ENCODE peak calls at places on chromosomes 1 and 21, in six cellular contexts. F is choroid plexus epithelial cell; N is AG04450; C is effector memory CD4-positive, alpha-beta T cell; I is A549; B is naive thymus-derived CD4-positive, alpha-beta T cell. H is an unnamed sample.

GRCh38 chr1:152013664-152014237 is 20.1 kb upstream of the S100A10 start:
- DNase-seq in C (no peak), N (no peak), B (no peak), I (no peak), F (peak; percentile 80), H (no peak)

GRCh38 chr1:211648980-211649934 is 26.2 kb downstream of the NEK2 start:
- DNase-seq in N (no peak), C (no peak), F (peak; percentile 50), I (peak; percentile 55), B (peak; percentile 21), H (no peak)

GRCh38 chr1:112817555-112818373 is 102.6 kb upstream of the PPM1J start:
- DNase-seq in N (no peak), C (no peak), I (no peak), F (no peak), B (no peak), H (peak; percentile 24)

GRCh38 chr1:228378453-228379164 is 28.0 kb downstream of the TRIM11 start:
- DNase-seq in F (peak; percentile 79), I (peak; percentile 62), N (peak; percentile 57), B (peak; percentile 60), C (peak; percentile 27), H (no peak)

GRCh38 chr1:55284856-55285255 is 69.7 kb upstream of the USP24 start:
- DNase-seq in N (peak; percentile 27), F (peak; percentile 72), I (peak; percentile 15), C (no peak), B (no peak), H (no peak)

GRCh38 chr1:182299728-182300581 is 91.6 kb downstream of the GLUL start:
- DNase-seq in C (no peak), N (no peak), F (peak; percentile 9), B (peak; percentile 24), I (no peak), H (peak; percentile 16)

GRCh38 chr1:169364948-169365347 is 2.6 kb downstream of the NME7 start:
- DNase-seq in I (no peak), C (no peak), F (no peak), B (no peak), N (no peak), H (no peak)

GRCh38 chr1:93775224-93775623 is 93.6 kb upstream of the BCAR3 start:
- DNase-seq in B (no peak), I (no peak), C (no peak), F (no peak), N (no peak), H (no peak)

GRCh38 chr1:44217809-44218410 is 4.6 kb downstream of the DMAP1 start:
- DNase-seq in B (peak; percentile 65), I (peak; percentile 30), N (peak; percentile 26), F (peak; percentile 80), C (peak; percentile 37), H (peak; percentile 14)

GRCh38 chr1:61887076-61887867 is 145.0 kb downstream of the PATJ start:
- DNase-seq in B (no peak), C (no peak), N (no peak), I (no peak), F (peak; percentile 19), H (no peak)

GRCh38 chr1:44222397-44223334 is 9.4 kb downstream of the DMAP1 start:
- DNase-seq in I (no peak), F (peak; percentile 39), N (no peak), B (no peak), C (no peak), H (no peak)

GRCh38 chr21:38770660-38771059 is 35.1 kb upstream of the ETS2 start:
- DNase-seq in N (no peak), I (no peak), F (no peak), B (no peak), C (no peak), H (no peak)

GRCh38 chr1:162560303-162561036 is 1.1 kb upstream of the UAP1 start:
- DNase-seq in F (no peak), C (no peak), N (no peak), B (peak; percentile 3), I (no peak), H (no peak)

GRCh38 chr1:33195560-33195959 is 13.7 kb upstream of the TRIM62 start:
- DNase-seq in N (no peak), I (no peak), C (no peak), F (peak; percentile 50), B (no peak), H (no peak)

GRCh38 chr1:119448112-119448511 is 33.2 kb downstream of the HSD3B2 start:
- DNase-seq in B (no peak), I (no peak), N (no peak), F (no peak), C (no peak), H (no peak)

GRCh38 chr1:9910080-9910424 is at the start of gene CTNNBIP1:
- DNase-seq in B (no peak), I (peak; percentile 62), F (no peak), C (no peak), N (no peak), H (no peak)

GRCh38 chr1:9910425-9911178 is 533 bp upstream of the CTNNBIP1 start:
- DNase-seq in B (peak; percentile 100), F (peak; percentile 100), I (peak; percentile 90), C (peak; percentile 100), N (peak; percentile 98), H (peak; percentile 91)

GRCh38 chr1:9907441-9907840 is 2.6 kb downstream of the CTNNBIP1 start:
- DNase-seq in C (no peak), B (no peak), N (no peak), I (no peak), F (no peak), H (no peak)

GRCh38 chr1:9909222-9910046 is 635 bp downstream of the CTNNBIP1 start:
- DNase-seq in B (peak; percentile 14), C (peak; percentile 3), N (no peak), I (no peak), F (peak; percentile 42), H (no peak)

DNA sequence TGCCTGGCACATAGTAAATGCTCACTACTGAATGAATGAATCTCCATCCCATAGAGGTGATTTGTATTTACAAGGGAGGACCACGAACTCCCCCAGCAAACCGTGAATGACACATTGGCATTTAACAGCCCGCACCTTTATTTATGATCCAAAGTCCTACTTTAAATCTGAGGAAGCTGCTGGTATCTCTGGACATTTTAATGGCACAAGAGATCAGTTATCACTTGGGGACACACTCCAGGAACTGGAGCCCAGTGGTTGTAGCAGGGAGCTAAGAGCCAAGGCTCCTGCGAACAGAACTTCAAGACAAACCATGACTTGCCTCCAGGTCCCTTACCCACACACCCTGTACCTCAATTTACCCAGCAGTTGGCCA is 1.2 kb downstream of the CTNNBIP1 start:
- DNase-seq in C (no peak), F (no peak), N (no peak), B (no peak), I (no peak), H (no peak)
- H3K4me3 ChIP-seq in C (no peak overlapping the region), F (peak overlapping the region; percentile 24), N (peak overlapping the region; percentile 83), B (peak overlapping the region; percentile 74), I (no peak overlapping the region), H (peak overlapping the region; percentile 85)

GRCh38 chr1:201946224-201946908 is at the start of gene LMOD1:
- DNase-seq in I (no peak), B (no peak), F (peak; percentile 93), N (peak; percentile 95), C (no peak), H (no peak)

GRCh38 chr1:201945157-201945556 is 1.2 kb downstream of the LMOD1 start:
- DNase-seq in I (no peak), B (no peak), F (no peak), N (no peak), C (no peak), H (no peak)

GRCh38 chr1:201947697-201948008 is 1.3 kb upstream of the LMOD1 start:
- DNase-seq in N (no peak), F (no peak), C (no peak), I (no peak), B (no peak), H (no peak)

GRCh38 chr1:201944639-201945038 is 1.7 kb downstream of the LMOD1 start:
- DNase-seq in C (no peak), F (no peak), I (no peak), N (no peak), B (no peak), H (no peak)

DNA sequence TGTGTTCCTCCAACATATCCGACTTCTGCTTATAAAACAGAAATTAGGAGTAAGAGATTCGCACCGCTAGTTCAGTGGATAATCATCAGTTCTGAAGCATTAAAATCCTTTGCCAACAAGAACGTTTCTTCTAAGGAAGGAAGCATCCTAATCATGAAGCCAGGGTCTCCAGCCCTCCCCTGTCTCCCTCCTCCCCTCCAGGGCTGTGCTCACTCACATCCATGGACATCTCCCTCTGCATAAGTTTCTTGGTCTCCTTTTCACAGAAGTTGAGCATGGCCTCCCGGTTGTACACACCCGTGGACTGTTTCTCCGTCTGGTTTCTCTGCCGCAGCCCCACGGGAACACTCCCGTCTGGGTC is 505 bp downstream of the LMOD1 start:
- DNase-seq in I (no peak), F (no peak), B (no peak), N (no peak), C (no peak), H (no peak)
- H3K4me3 ChIP-seq in I (no peak overlapping the region), F (peak overlapping the region; percentile 50), B (no peak overlapping the region), N (peak overlapping the region; percentile 98), C (no peak overlapping the region), H (no peak overlapping the region)

DNA sequence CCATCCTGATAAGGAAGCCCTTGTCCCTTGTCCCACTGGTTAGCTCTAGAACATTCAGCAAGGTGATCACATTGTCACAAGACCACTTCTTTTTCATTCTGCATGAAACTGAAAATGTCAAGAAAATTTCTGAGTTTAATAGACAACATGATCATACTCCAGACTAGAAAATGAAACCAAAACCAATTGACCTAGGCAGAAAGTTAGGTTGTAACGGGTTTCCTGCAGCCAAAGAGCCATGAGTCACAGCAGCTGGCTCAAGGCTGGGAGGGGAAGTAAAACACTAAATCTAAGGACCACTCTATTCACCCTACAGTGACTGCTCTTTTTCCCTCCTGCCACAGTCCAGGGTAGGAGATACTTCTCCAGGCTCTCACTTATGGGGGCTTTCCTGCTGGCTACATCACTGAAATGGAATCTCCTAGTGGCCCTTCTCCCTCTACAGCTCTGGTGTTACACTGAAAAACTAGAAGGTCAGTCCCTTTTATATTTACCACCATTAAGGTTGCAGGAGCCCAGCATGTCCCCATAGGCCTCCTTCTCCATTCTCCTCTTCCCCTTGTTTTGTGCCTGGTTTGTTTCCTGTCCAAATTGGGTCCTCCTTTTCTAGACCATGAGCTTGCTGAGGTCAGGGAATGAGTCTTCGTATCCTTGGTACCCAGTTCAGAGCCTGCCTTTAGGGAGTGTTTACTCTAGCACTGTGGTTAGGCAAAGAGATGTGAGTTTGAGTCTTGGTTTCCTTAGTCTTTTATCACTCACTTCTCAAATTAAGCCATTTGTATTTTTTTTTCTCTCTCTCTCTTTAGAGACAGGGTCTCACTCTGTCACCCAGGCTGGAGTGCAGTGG is 236.5 kb upstream of the JUN start:
- DNase-seq in N (no peak), C (peak; percentile 10), I (no peak), F (peak; percentile 86), B (peak; percentile 57), H (no peak)
- H3K4me3 ChIP-seq in N (peak overlapping the region; percentile 39), C (peak overlapping the region; percentile 38), I (no peak overlapping the region), F (no peak overlapping the region), B (peak overlapping the region; percentile 38), H (no peak overlapping the region)

GRCh38 chr1:220747426-220748090 is 564 bp upstream of the MTARC2 start:
- DNase-seq in I (no peak), F (no peak), B (no peak), C (no peak), N (no peak), H (no peak)

GRCh38 chr1:220750126-220750525 is 2.0 kb downstream of the MTARC2 start:
- DNase-seq in N (no peak), I (no peak), C (no peak), F (no peak), B (no peak), H (no peak)

GRCh38 chr1:220755316-220755715 is 7.2 kb downstream of the MTARC2 start:
- DNase-seq in B (no peak), F (no peak), N (no peak), C (no peak), I (no peak), H (no peak)

GRCh38 chr1:220748091-220748934 is at the start of gene MTARC2:
- DNase-seq in B (peak; percentile 2), I (peak; percentile 75), F (peak; percentile 51), N (peak; percentile 8), C (no peak), H (no peak)

GRCh38 chr1:220751130-220751529 is 3.0 kb downstream of the MTARC2 start:
- DNase-seq in F (no peak), C (no peak), B (no peak), I (no peak), N (no peak), H (no peak)
- H3K4me3 ChIP-seq in F (no peak overlapping the region), C (no peak overlapping the region), B (no peak overlapping the region), I (no peak overlapping the region), N (no peak overlapping the region), H (no peak overlapping the region)